ENCODE peak calls at places on chromosome 12, in nine cellular contexts. E, R, W, P, N, S, O, M and V are unnamed samples.

GRCh38 chr12:120761581-120761980 is 36.0 kb downstream of the ACADS start:
- DNase-seq in E (no peak), R (peak), W (no peak), P (peak), N (no peak), S (no peak), O (no peak), M (no peak), V (no peak)

GRCh38 chr12:43826681-43827458 is 9.0 kb upstream of the TMEM117 start:
- DNase-seq in E (no peak), R (no peak), W (no peak), P (no peak), N (no peak), S (no peak), O (no peak), M (no peak), V (no peak)

GRCh38 chr12:110531741-110532333 is 29.7 kb downstream of the RAD9B start:
- DNase-seq in E (no peak), R (peak), W (peak), P (peak), N (no peak), S (peak), O (no peak), M (no peak), V (peak)

GRCh38 chr12:109723311-109723791 is 9.7 kb downstream of the FAM222A start:
- DNase-seq in E (no peak), R (no peak), W (no peak), P (no peak), N (peak), S (no peak), O (peak), M (no peak), V (no peak)

GRCh38 chr12:54133663-54134375 is 55.0 kb downstream of the SMUG1 start:
- DNase-seq in E (no peak), R (no peak), W (no peak), P (no peak), N (no peak), S (no peak), O (no peak), M (no peak), V (no peak)

GRCh38 chr12:109126781-109127180 is 10.4 kb downstream of the ACACB start:
- DNase-seq in E (no peak), R (no peak), W (no peak), P (peak), N (no peak), S (no peak), O (no peak), M (no peak), V (no peak)

GRCh38 chr12:116454950-116455447 is 104.2 kb upstream of the MAP1LC3B2 start:
- DNase-seq in E (peak), R (peak), W (no peak), P (peak), N (no peak), S (peak), O (no peak), M (no peak), V (no peak)

GRCh38 chr12:103801709-103802585 is 39.1 kb downstream of the NT5DC3 start:
- DNase-seq in E (no peak), R (peak), W (no peak), P (peak), N (no peak), S (no peak), O (no peak), M (no peak), V (no peak)

GRCh38 chr12:1398673-1399072 is 195.7 kb downstream of the FBXL14 start:
- DNase-seq in E (peak), R (peak), W (no peak), P (peak), N (no peak), S (no peak), O (no peak), M (no peak), V (peak)

GRCh38 chr12:95959107-95959506 is 16.0 kb downstream of the AMDHD1 start:
- DNase-seq in E (no peak), R (no peak), W (no peak), P (peak), N (no peak), S (no peak), O (no peak), M (no peak), V (no peak)

GRCh38 chr12:16939871-16940306 is 333.9 kb upstream of the LMO3 start:
- DNase-seq in E (no peak), R (no peak), W (peak), P (peak), N (no peak), S (no peak), O (no peak), M (peak), V (peak)

GRCh38 chr12:29463198-29463597 is 34.3 kb downstream of the OVCH1 start:
- DNase-seq in E (no peak), R (no peak), W (no peak), P (no peak), N (no peak), S (no peak), O (no peak), M (no peak), V (no peak)

GRCh38 chr12:96882862-96883261 is 24.2 kb upstream of the NEDD1 start:
- DNase-seq in E (peak), R (peak), W (no peak), P (peak), N (no peak), S (no peak), O (no peak), M (no peak), V (no peak)

GRCh38 chr12:10982244-10982643 is 4.5 kb downstream of the TAS2R50 start:
- DNase-seq in E (no peak), R (no peak), W (peak), P (no peak), N (no peak), S (no peak), O (no peak), M (no peak), V (no peak)

DNA sequence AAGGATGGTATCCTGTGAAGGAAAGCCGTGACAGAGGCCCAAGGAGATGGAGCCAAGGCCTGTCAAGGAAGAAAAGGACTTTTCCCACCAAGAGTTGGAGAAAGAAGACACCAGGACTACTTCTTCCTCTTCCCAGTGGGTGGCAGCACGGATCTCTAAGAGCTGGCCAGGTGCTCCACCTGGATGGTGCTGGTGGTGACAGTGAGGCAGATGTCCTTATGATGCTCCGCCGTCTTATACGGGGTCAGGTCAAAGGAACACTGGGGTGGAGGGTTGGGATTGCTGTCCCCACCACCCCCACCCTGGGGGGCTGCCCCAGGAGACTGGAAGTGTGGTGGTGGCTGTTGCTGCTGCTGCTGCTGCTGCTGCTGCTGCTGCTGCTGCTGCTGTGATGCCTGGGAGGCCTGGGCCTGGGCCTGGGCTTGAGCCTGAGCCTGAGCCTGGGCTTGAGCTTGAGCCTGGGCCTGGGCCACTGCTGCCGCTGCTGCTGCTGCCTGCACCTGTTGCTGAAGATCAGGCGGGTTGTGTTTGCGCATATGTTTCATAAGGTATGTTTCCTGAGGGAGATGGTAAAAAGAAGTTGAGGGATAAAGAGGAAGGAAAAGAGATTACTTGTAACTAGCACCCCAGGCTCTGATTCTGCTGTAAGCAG is 4.8 kb upstream of the ING4 start:
- DNase-seq in E (no peak), R (no peak), W (no peak), P (no peak), N (no peak), S (no peak), O (no peak), M (peak), V (no peak)
- TF ChIP-seq CTCF in E (no peak), R (peak), W (peak), P (peak), N (no peak), S (peak), O (no peak), M (peak), V (no peak)

DNA sequence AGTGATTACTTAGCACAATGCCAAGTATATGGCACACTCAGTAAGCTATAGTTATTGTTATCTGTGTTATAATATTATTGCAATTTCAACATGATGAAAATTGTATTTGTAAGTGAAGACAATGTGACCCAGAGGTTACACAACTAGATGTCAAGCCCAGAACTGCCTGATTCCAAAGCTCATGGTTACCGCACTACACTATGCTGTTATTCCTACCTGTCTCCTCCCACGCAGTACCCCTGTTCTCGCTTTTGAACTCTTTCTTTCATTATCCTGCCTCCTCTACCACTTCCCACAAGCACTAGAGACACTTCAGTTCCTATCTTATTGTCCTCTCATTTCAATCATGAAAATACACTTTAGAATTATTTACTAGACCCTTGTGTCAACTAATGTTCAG is 93.2 kb downstream of the PLCZ1 start:
- DNase-seq in E (no peak), R (no peak), W (no peak), P (no peak), N (no peak), S (no peak), O (no peak), M (no peak), V (no peak)
- H3K4me3 ChIP-seq in E (no peak), R (no peak), W (no peak), P (no peak), N (no peak), S (no peak), O (no peak), M (no peak), V (no peak)

GRCh38 chr12:124888203-124888602 is 24.5 kb upstream of the SCARB1 start:
- DNase-seq in E (no peak), R (no peak), W (no peak), P (no peak), N (no peak), S (no peak), O (no peak), M (no peak), V (no peak)

GRCh38 chr12:124883263-124883876 is 19.7 kb upstream of the SCARB1 start:
- DNase-seq in E (no peak), R (no peak), W (no peak), P (no peak), N (no peak), S (no peak), O (peak), M (no peak), V (no peak)

GRCh38 chr12:124878795-124879516 is 15.3 kb upstream of the SCARB1 start:
- DNase-seq in E (no peak), R (no peak), W (no peak), P (no peak), N (no peak), S (no peak), O (no peak), M (no peak), V (no peak)

GRCh38 chr12:124881123-124881522 is 17.5 kb upstream of the SCARB1 start:
- DNase-seq in E (no peak), R (no peak), W (no peak), P (no peak), N (no peak), S (no peak), O (peak), M (no peak), V (no peak)

GRCh38 chr12:124884587-124885438 is 21.1 kb upstream of the SCARB1 start:
- DNase-seq in E (no peak), R (no peak), W (no peak), P (no peak), N (no peak), S (no peak), O (peak), M (peak), V (peak)
- TF ChIP-seq CTCF in E (no peak), R (no peak), W (peak), P (no peak), N (no peak), S (no peak), O (no peak), M (no peak), V (no peak)

DNA sequence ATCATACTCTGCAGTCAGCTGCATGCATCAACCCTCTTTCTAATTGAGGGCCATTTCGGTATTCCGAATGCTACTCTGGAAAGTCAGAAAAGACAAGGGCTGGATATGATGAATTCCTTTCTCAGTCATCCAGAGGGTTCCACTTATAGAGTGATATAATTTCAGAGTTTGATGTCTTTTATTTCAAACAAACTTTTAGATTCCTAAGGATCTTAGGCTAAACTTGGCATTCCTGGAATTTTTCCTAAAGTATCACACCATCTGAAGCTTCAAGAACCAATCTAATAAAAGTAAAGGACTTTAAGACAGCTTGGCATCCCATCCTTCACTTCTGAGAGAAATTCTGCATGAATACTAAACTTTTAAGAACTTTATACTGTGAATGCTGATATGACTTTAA is 69.3 kb upstream of the KCNJ8 start:
- DNase-seq in E (no peak), R (no peak), W (no peak), P (no peak), N (no peak), S (no peak), O (no peak), M (no peak), V (no peak)
- H3K4me3 ChIP-seq in E (no peak), R (no peak), W (no peak), P (no peak), N (no peak), S (no peak), O (no peak), M (no peak), V (no peak)

GRCh38 chr12:66035289-66035961 is 95.1 kb downstream of the LLPH start:
- DNase-seq in E (no peak), R (peak), W (no peak), P (peak), N (no peak), S (no peak), O (no peak), M (no peak), V (peak)
- TF ChIP-seq CTCF in E (peak), R (peak), W (peak), P (peak), N (peak), S (peak), O (no peak), M (no peak), V (no peak)

GRCh38 chr12:9872116-9872515 is 3.0 kb upstream of the CLEC2B start:
- DNase-seq in E (no peak), R (no peak), W (no peak), P (no peak), N (no peak), S (no peak), O (no peak), M (no peak), V (no peak)
- H3K4me3 ChIP-seq in E (no peak), R (no peak), W (no peak), P (no peak), N (no peak), S (no peak), O (no peak), M (peak), V (no peak)